ENCODE peak calls at places on chromosomes 6 and 20, in four cellular contexts. One of them, this sample, is unnamed.

GRCh38 chr6:127117979-127118504 is 429 bp upstream of the RSPO3 start:
- DNase-seq in uterus: peak; percentile 18
- DNase-seq in CD8-positive, alpha-beta T cell: no peak
- DNase-seq in fibroblast of lung: peak; percentile 33
- DNase-seq in this sample: no peak

GRCh38 chr6:31956796-31957195 is 2.0 kb downstream of the NELFE start:
- DNase-seq in fibroblast of lung: no peak
- DNase-seq in uterus: no peak
- DNase-seq in CD8-positive, alpha-beta T cell: no peak
- DNase-seq in this sample: no peak

GRCh38 chr6:38021571-38021970 is 202.0 kb downstream of the ZFAND3 start:
- DNase-seq in uterus: no peak
- DNase-seq in CD8-positive, alpha-beta T cell: no peak
- DNase-seq in fibroblast of lung: no peak
- DNase-seq in this sample: no peak

GRCh38 chr6:168119539-168119938 is 40.5 kb upstream of the FRMD1 start:
- DNase-seq in fibroblast of lung: no peak
- DNase-seq in CD8-positive, alpha-beta T cell: no peak
- DNase-seq in uterus: no peak
- DNase-seq in this sample: no peak

GRCh38 chr6:99143108-99143828 is 195.5 kb upstream of the FBXL4 start:
- DNase-seq in CD8-positive, alpha-beta T cell: no peak
- DNase-seq in fibroblast of lung: no peak
- DNase-seq in uterus: no peak
- DNase-seq in this sample: no peak

GRCh38 chr6:132088150-132088549 is 137.0 kb upstream of the CCN2 start:
- DNase-seq in CD8-positive, alpha-beta T cell: no peak
- DNase-seq in fibroblast of lung: no peak
- DNase-seq in uterus: no peak
- DNase-seq in this sample: no peak

GRCh38 chr6:54847799-54848597 is 1.4 kb downstream of the FAM83B start:
- DNase-seq in CD8-positive, alpha-beta T cell: no peak
- DNase-seq in fibroblast of lung: peak; percentile 46
- DNase-seq in uterus: no peak
- DNase-seq in this sample: peak; percentile 11

GRCh38 chr6:149896491-149896890 is 1.4 kb downstream of the RAET1E start:
- DNase-seq in uterus: no peak
- DNase-seq in CD8-positive, alpha-beta T cell: no peak
- DNase-seq in fibroblast of lung: no peak
- DNase-seq in this sample: no peak

GRCh38 chr6:169802790-169803189 is 51.4 kb downstream of the ERMARD start:
- DNase-seq in fibroblast of lung: no peak
- DNase-seq in CD8-positive, alpha-beta T cell: no peak
- DNase-seq in uterus: no peak
- DNase-seq in this sample: no peak

GRCh38 chr6:130679684-130680083 is 147.5 kb upstream of the SMLR1 start:
- DNase-seq in fibroblast of lung: peak; percentile 45
- DNase-seq in uterus: no peak
- DNase-seq in CD8-positive, alpha-beta T cell: no peak
- DNase-seq in this sample: no peak

GRCh38 chr6:13486679-13487121 is 700 bp downstream of the GFOD1 start:
- DNase-seq in fibroblast of lung: peak; percentile 61
- DNase-seq in CD8-positive, alpha-beta T cell: peak; percentile 51
- DNase-seq in uterus: peak; percentile 37
- DNase-seq in this sample: no peak

GRCh38 chr20:50992336-50992732 is 30.6 kb downstream of the KCNG1 start:
- DNase-seq in CD8-positive, alpha-beta T cell: no peak
- DNase-seq in fibroblast of lung: no peak
- DNase-seq in uterus: no peak
- DNase-seq in this sample: no peak

GRCh38 chr6:127342946-127343752 is at the start of gene ECHDC1:
- DNase-seq in CD8-positive, alpha-beta T cell: peak; percentile 70
- DNase-seq in uterus: peak; percentile 41
- DNase-seq in fibroblast of lung: peak; percentile 81
- DNase-seq in this sample: peak; percentile 20

GRCh38 chr6:81246200-81246599 is 506.3 kb downstream of the TENT5A start:
- DNase-seq in CD8-positive, alpha-beta T cell: no peak
- DNase-seq in fibroblast of lung: no peak
- DNase-seq in uterus: no peak
- DNase-seq in this sample: no peak

GRCh38 chr6:39111280-39111679 is 3.7 kb downstream of the SAYSD1 start:
- DNase-seq in CD8-positive, alpha-beta T cell: no peak
- DNase-seq in fibroblast of lung: no peak
- DNase-seq in uterus: no peak
- DNase-seq in this sample: no peak

DNA sequence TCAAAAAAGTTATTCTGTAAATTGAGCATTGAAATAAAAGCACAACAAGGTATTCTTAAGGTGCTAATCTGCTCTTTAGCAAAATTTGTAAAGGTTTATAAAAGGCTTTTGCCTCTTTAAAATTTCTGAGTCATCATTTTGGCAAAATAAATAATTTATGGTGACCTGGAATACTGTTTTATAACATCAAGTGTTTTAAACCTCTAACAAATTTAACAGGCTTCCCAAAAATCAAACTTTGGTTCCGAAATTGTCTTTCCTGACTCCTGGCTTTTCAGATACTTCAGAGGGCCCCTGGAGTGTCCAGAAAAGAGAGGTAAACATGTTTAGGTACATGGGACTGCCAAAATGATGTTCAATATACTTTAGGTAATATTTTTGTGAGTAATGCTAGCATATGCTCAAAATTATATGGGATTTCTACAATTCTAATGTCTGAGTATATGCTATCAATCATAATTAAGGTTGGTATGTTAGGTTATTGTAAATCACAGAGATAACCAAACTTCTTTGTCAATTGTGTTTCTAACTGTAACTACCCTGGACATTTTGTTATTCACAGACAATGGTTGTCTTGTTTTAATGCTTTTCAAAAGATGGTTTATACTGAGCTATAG is 160.3 kb upstream of the OLIG3 start:
- DNase-seq in uterus: no peak
- DNase-seq in fibroblast of lung: no peak
- DNase-seq in CD8-positive, alpha-beta T cell: no peak
- DNase-seq in this sample: no peak
- H3K9me3 ChIP-seq in uterus: no peaks in the 10 kb centered on the region
- H3K9me3 ChIP-seq in fibroblast of lung: no peaks in the 10 kb centered on the region
- H3K9me3 ChIP-seq in CD8-positive, alpha-beta T cell: no peaks in the 10 kb centered on the region
- H3K9me3 ChIP-seq in this sample: peaks cover 4% of the 10 kb centered on the region

GRCh38 chr20:19688031-19688806 is 69.8 kb upstream of the RIN2 start:
- DNase-seq in fibroblast of lung: peak; percentile 82
- DNase-seq in uterus: peak; percentile 65
- DNase-seq in CD8-positive, alpha-beta T cell: no peak
- DNase-seq in this sample: peak; percentile 76
- TF ChIP-seq CTCF in fibroblast of lung: peak; percentile 70
- TF ChIP-seq CTCF in uterus: peak; percentile 39
- TF ChIP-seq CTCF in CD8-positive, alpha-beta T cell: no peak
- TF ChIP-seq CTCF in this sample: peak; percentile 81

DNA sequence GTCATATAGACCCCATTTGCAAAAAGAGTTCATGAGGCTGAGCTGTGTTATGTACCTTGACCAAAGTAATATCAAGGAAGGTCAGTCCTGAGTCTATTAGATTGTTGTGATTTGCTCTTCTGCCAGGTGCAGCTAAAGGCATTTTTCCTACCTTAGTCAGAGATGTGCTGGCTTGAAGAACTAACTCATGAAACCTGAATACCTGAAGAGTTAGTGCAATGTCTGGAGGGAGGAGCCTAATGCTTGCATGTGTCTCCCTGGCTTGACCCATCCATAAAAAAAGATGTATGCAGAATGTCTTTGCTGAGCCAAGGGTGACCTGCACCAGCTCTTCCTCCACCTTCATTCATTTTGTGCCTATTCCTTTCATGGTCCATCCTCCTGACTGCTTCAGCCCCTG is 742.0 kb downstream of the KIF16B start:
- DNase-seq in fibroblast of lung: no peak
- DNase-seq in uterus: no peak
- DNase-seq in CD8-positive, alpha-beta T cell: no peak
- DNase-seq in this sample: no peak
- H3K9me3 ChIP-seq in fibroblast of lung: no peaks in the 10 kb centered on the region
- H3K9me3 ChIP-seq in uterus: no peaks in the 10 kb centered on the region
- H3K9me3 ChIP-seq in CD8-positive, alpha-beta T cell: no peaks in the 10 kb centered on the region
- H3K9me3 ChIP-seq in this sample: no peaks in the 10 kb centered on the region

DNA sequence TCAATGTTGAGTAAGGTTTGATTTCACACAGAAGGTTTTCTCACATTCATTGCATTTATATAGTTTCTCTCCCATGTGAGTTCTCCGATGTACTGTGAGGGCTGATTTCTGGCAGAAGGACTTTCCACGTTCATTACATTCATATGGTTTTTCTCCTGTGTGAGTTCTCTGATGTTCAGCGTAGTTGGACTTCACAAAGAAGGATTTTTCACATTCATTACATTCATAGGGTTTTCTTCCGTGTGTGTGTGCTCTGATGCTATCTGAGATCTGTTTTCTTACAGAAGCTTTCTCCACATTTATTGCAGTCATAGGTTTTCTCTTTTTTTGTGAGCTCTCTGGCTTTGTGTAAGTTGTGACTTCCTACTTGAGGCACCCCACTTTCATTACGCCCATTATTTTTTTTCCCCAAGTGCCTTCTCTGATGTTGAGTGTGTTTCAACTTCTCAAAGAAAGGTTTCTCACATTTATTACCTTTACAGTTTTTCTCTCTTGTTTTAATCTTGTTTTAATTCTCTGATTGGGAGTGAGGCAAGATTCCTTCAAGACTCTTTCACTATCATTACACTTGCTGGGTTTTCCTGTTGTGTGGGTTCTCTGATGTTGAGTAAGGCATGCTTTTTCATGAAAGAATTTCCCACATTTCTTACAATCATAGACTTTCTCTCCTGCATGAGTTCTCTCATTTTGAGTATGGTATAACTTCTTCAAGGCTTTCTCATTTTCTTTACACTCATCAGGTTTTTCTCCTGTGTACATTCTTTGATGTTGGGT is 50.0 kb upstream of the ELMO2 start:
- DNase-seq in uterus: no peak
- DNase-seq in fibroblast of lung: no peak
- DNase-seq in CD8-positive, alpha-beta T cell: no peak
- DNase-seq in this sample: no peak
- TF ChIP-seq CTCF in uterus: no peak
- TF ChIP-seq CTCF in fibroblast of lung: no peak
- TF ChIP-seq CTCF in CD8-positive, alpha-beta T cell: no peak
- TF ChIP-seq CTCF in this sample: no peak

GRCh38 chr20:35444226-35444625 is 6.2 kb upstream of the GDF5 start:
- DNase-seq in CD8-positive, alpha-beta T cell: no peak
- DNase-seq in uterus: no peak
- DNase-seq in fibroblast of lung: no peak
- DNase-seq in this sample: no peak
- H3K9me3 ChIP-seq in CD8-positive, alpha-beta T cell: no peaks in the 10 kb centered on the region
- H3K9me3 ChIP-seq in uterus: no peaks in the 10 kb centered on the region
- H3K9me3 ChIP-seq in fibroblast of lung: no peaks in the 10 kb centered on the region
- H3K9me3 ChIP-seq in this sample: no peaks in the 10 kb centered on the region

GRCh38 chr20:33399924-33400323 is 1.4 kb downstream of the CDK5RAP1 start:
- DNase-seq in uterus: no peak
- DNase-seq in fibroblast of lung: no peak
- DNase-seq in CD8-positive, alpha-beta T cell: no peak
- DNase-seq in this sample: no peak

GRCh38 chr20:33393609-33394008 is 7.7 kb downstream of the CDK5RAP1 start:
- DNase-seq in fibroblast of lung: no peak
- DNase-seq in CD8-positive, alpha-beta T cell: no peak
- DNase-seq in uterus: no peak
- DNase-seq in this sample: no peak

GRCh38 chr20:33392016-33392415 is 9.3 kb downstream of the CDK5RAP1 start:
- DNase-seq in fibroblast of lung: no peak
- DNase-seq in CD8-positive, alpha-beta T cell: no peak
- DNase-seq in uterus: no peak
- DNase-seq in this sample: peak; percentile 24

DNA sequence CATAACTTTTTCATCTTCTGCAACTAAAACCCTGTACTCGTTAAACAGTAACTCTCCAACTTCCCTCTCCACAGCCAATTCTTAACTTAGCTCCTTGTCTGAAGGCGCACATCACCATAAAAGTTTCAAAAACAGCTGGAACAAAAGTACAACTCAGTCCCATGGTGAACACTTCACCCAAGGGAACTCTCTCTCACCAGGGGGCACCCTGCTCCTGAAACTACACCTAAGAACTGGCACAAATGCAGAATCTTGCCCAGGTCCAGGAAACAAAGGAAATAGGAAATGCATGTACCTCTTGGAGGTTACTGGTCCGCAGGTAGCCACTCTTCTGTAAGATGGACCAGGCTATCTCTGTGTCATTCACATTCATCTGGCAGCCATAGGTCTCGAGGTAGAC is 6.6 kb downstream of the CDK5RAP1 start:
- DNase-seq in CD8-positive, alpha-beta T cell: no peak
- DNase-seq in uterus: no peak
- DNase-seq in fibroblast of lung: peak; percentile 19
- DNase-seq in this sample: no peak
- TF ChIP-seq CTCF in CD8-positive, alpha-beta T cell: no peak
- TF ChIP-seq CTCF in uterus: no peak
- TF ChIP-seq CTCF in fibroblast of lung: peak; percentile 17
- TF ChIP-seq CTCF in this sample: no peak

DNA sequence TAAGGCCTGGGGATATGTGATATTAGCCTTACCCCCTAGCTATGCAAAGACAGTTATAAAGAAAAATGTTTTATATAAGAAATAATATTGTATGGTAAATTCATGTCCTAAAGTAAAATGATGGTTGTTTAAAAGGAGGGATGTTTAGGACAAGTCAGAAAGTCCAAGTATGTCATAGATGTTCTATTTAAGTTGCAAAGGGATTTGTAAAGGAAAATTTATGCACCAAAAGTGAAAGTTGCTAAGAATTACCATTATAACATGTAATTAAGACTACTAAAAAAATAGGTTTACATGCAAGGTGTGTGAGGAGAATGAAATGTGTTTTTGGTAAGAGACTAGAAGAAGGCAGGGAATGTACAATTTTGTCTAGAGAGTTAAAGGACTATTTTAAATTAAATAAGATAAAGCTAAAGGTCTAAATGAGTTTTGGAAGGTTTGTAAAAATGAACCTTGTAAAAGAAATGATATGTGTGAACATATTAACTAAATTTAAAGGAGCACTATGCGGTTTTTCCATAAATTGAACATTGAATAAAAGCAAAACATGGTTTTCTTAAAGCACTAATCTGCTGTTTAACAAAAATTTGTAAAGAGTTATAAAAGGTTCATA is 22.7 kb upstream of the GOPC start:
- DNase-seq in CD8-positive, alpha-beta T cell: no peak
- DNase-seq in uterus: no peak
- DNase-seq in fibroblast of lung: no peak
- DNase-seq in this sample: no peak
- H3K9me3 ChIP-seq in CD8-positive, alpha-beta T cell: no peaks in the 10 kb centered on the region
- H3K9me3 ChIP-seq in uterus: no peaks in the 10 kb centered on the region
- H3K9me3 ChIP-seq in fibroblast of lung: no peaks in the 10 kb centered on the region
- H3K9me3 ChIP-seq in this sample: peaks cover 3% of the 10 kb centered on the region

GRCh38 chr6:18997375-18997826 is 610.3 kb downstream of the RNF144B start:
- DNase-seq in fibroblast of lung: peak; percentile 65
- DNase-seq in CD8-positive, alpha-beta T cell: no peak
- DNase-seq in uterus: no peak
- DNase-seq in this sample: no peak
- TF ChIP-seq CTCF in fibroblast of lung: peak; percentile 70
- TF ChIP-seq CTCF in CD8-positive, alpha-beta T cell: no peak
- TF ChIP-seq CTCF in uterus: peak; percentile 27
- TF ChIP-seq CTCF in this sample: peak; percentile 75

GRCh38 chr6:335572-335971 is 43.3 kb downstream of the DUSP22 start:
- DNase-seq in fibroblast of lung: no peak
- DNase-seq in CD8-positive, alpha-beta T cell: no peak
- DNase-seq in uterus: no peak
- DNase-seq in this sample: no peak
- H3K9me3 ChIP-seq in fibroblast of lung: no peaks in the 10 kb centered on the region
- H3K9me3 ChIP-seq in CD8-positive, alpha-beta T cell: no peaks in the 10 kb centered on the region
- H3K9me3 ChIP-seq in uterus: no peaks in the 10 kb centered on the region
- H3K9me3 ChIP-seq in this sample: peaks cover 23% of the 10 kb centered on the region